ENCODE peak calls at places on chromosome 11, in four cellular contexts. H is neuronal stem cell, K is spleen, G is aorta. F is an unnamed sample.

GRCh38 chr11:70480711-70481110 is 82.4 kb downstream of the CTTN start:
- DNase-seq in H (no peak), K (no peak), G (peak; percentile 55), F (no peak)

GRCh38 chr11:44530413-44531115 is 34.9 kb upstream of the CD82 start:
- DNase-seq in H (no peak), K (no peak), G (no peak), F (no peak)

GRCh38 chr11:22466809-22467208 is 128.6 kb downstream of the SLC17A6 start:
- DNase-seq in H (no peak), K (no peak), G (no peak), F (no peak)

GRCh38 chr11:134784046-134784445 is 372.0 kb upstream of the B3GAT1 start:
- DNase-seq in H (no peak), K (no peak), G (no peak), F (no peak)

GRCh38 chr11:43810929-43811596 is 69.6 kb upstream of the ALKBH3 start:
- DNase-seq in H (no peak), K (no peak), G (no peak), F (no peak)

GRCh38 chr11:91219501-91219900 is 996.7 kb upstream of the CHORDC1 start:
- DNase-seq in H (no peak), K (no peak), G (no peak), F (no peak)

GRCh38 chr11:67252831-67253239 is 13.4 kb upstream of the GRK2 start:
- DNase-seq in H (no peak), K (no peak), G (no peak), F (no peak)

GRCh38 chr11:122285021-122285420 is 169.0 kb upstream of the BLID start:
- DNase-seq in H (no peak), K (no peak), G (no peak), F (no peak)

GRCh38 chr11:4636962-4637661 is at the start of gene OR51D1:
- DNase-seq in H (peak; percentile 73), K (peak; percentile 89), G (peak; percentile 87), F (peak; percentile 88)

GRCh38 chr11:28834877-28835276 is 726.7 kb downstream of the METTL15 start:
- DNase-seq in H (no peak), K (no peak), G (no peak), F (no peak)

GRCh38 chr11:70668204-70669202 is 270.2 kb downstream of the CTTN start:
- DNase-seq in H (no peak), K (no peak), G (no peak), F (no peak)

GRCh38 chr11:42951266-42951665 is 360.5 kb upstream of the API5 start:
- DNase-seq in H (no peak), K (no peak), G (no peak), F (no peak)

GRCh38 chr11:102573851-102574250 is 43.3 kb upstream of the MMP7 start:
- DNase-seq in H (no peak), K (no peak), G (no peak), F (no peak)

GRCh38 chr11:110327508-110327907 is 31.1 kb upstream of the RDX start:
- DNase-seq in H (no peak), K (no peak), G (no peak), F (no peak)

GRCh38 chr11:131579932-131580387 is 209.5 kb downstream of the NTM start:
- DNase-seq in H (peak; percentile 37), K (no peak), G (no peak), F (no peak)

GRCh38 chr11:14642873-14643696 is 519 bp upstream of the PDE3B start:
- DNase-seq in H (no peak), K (peak; percentile 76), G (no peak), F (no peak)

GRCh38 chr11:111739299-111739698 is 26.9 kb downstream of the PPP2R1B start:
- DNase-seq in H (no peak), K (no peak), G (no peak), F (no peak)
- H3K27ac ChIP-seq in H (no peak overlapping the region), K (no peak overlapping the region), G (no peak overlapping the region), F (no peak overlapping the region)

GRCh38 chr11:111540114-111540920 is at the start of gene LAYN:
- DNase-seq in H (peak; percentile 33), K (peak; percentile 82), G (peak; percentile 89), F (no peak)
- H3K27ac ChIP-seq in H (no peak within 1 kb of the TSS), K (peak within 1 kb of the TSS; percentile 80), G (peak within 1 kb of the TSS; percentile 46), F (no peak within 1 kb of the TSS)

GRCh38 chr11:2510626-2511402 is 66.0 kb downstream of the KCNQ1 start:
- DNase-seq in H (no peak), K (peak; percentile 42), G (peak; percentile 50), F (no peak)
- H3K27ac ChIP-seq in H (no peak overlapping the region), K (no peak overlapping the region), G (no peak overlapping the region), F (no peak overlapping the region)

GRCh38 chr11:19759389-19759788 is 46.8 kb downstream of the NAV2 start:
- DNase-seq in H (no peak), K (no peak), G (no peak), F (no peak)

GRCh38 chr11:19762266-19762665 is 49.6 kb downstream of the NAV2 start:
- DNase-seq in H (no peak), K (no peak), G (no peak), F (no peak)

GRCh38 chr11:19766810-19767209 is 54.2 kb downstream of the NAV2 start:
- DNase-seq in H (no peak), K (no peak), G (no peak), F (no peak)

GRCh38 chr11:19766206-19766605 is 53.6 kb downstream of the NAV2 start:
- DNase-seq in H (no peak), K (no peak), G (no peak), F (no peak)

DNA sequence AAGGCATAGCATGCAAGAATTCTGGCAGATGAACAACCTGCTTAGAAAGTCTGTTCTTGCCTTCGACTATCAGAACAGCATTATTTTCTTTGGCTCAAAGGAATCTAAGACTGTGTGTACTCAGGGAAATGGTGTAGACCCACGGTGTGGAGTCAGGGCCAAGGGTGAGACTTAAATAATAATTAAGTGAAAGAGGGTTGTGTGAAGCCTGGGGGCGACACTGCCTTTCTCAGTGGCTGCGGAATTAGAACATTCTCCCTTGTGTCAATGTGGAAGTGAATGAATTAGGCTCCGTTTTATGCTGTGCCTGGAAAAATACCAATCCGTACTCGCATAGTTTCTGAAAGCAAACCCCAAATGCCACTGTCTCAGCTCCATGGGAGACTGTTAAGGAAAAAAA is 50.7 kb downstream of the NAV2 start:
- DNase-seq in H (no peak), K (no peak), G (no peak), F (no peak)
- H3K27ac ChIP-seq in H (no peak overlapping the region), K (no peak overlapping the region), G (peak overlapping the region; percentile 22), F (no peak overlapping the region)